ENCODE peak calls at places on chromosomes 2 and 18, in seven cellular contexts. Q is right lobe of liver; R is GM23248; Z is mammary epithelial cell; L is fibroblast of lung; U is CD4-positive, alpha-beta T cell; K is neuronal stem cell. D is an unnamed sample. For H3K9me3, the result is how much of the 10 kb centered on the place peaks cover.

GRCh38 chr2:26464390-26465265 is 13.3 kb downstream of the OTOF start:
- DNase-seq in Z (no peak), L (no peak), K (no peak), U (no peak), Q (peak), R (no peak), D (no peak)

GRCh38 chr2:1137992-1138391 is 187.3 kb downstream of the SNTG2 start:
- DNase-seq in Z (no peak), L (no peak), Q (no peak), U (no peak), K (no peak), R (no peak), D (no peak)

GRCh38 chr18:75915941-75916640 is 488.6 kb upstream of the SMIM21 start:
- DNase-seq in K (peak), L (no peak), U (no peak), R (no peak), Z (no peak), Q (no peak), D (no peak)

GRCh38 chr2:239308696-239309397 is 92.0 kb downstream of the HDAC4 start:
- DNase-seq in Z (no peak), Q (peak), U (no peak), K (no peak), L (peak), R (peak), D (peak)

GRCh38 chr18:63106727-63107126 is 212.8 kb downstream of the BCL2 start:
- DNase-seq in K (no peak), R (no peak), L (no peak), Z (no peak), Q (no peak), U (no peak), D (no peak)

GRCh38 chr2:16656087-16656486 is 9.5 kb downstream of the CYRIA start:
- DNase-seq in U (no peak), Z (no peak), R (no peak), K (no peak), Q (no peak), L (no peak), D (no peak)

GRCh38 chr2:102753563-102754159 is 8.2 kb upstream of the TMEM182 start:
- DNase-seq in Z (peak), R (peak), K (peak), U (peak), Q (peak), L (peak), D (no peak)

GRCh38 chr2:19104503-19104902 is 253.9 kb downstream of the OSR1 start:
- DNase-seq in K (no peak), Z (peak), Q (no peak), U (no peak), L (no peak), R (no peak), D (no peak)

GRCh38 chr2:165573534-165574461 is 104.3 kb downstream of the CSRNP3 start:
- DNase-seq in Z (peak), R (no peak), K (peak), L (peak), U (no peak), Q (peak), D (no peak)

GRCh38 chr2:54015809-54016703 is 45.3 kb upstream of the PSME4 start:
- DNase-seq in Z (peak), Q (no peak), K (no peak), U (no peak), L (peak), R (peak), D (no peak)

GRCh38 chr2:97754690-97755346 is 41.4 kb downstream of the ZAP70 start:
- DNase-seq in K (no peak), L (no peak), U (no peak), R (no peak), Z (peak), Q (no peak), D (no peak)

GRCh38 chr2:5594288-5594687 is 97.9 kb upstream of the SOX11 start:
- DNase-seq in U (no peak), Z (no peak), K (no peak), Q (no peak), R (no peak), L (no peak), D (no peak)

GRCh38 chr18:46704189-46704588 is 47.2 kb upstream of the LOXHD1 start:
- DNase-seq in R (no peak), Z (no peak), L (no peak), K (no peak), U (no peak), Q (no peak), D (no peak)

GRCh38 chr2:46837112-46837454 is 78.5 kb downstream of the MCFD2 start:
- DNase-seq in K (no peak), L (no peak), U (no peak), R (no peak), Q (peak), Z (no peak), D (no peak)

GRCh38 chr2:152445791-152446201 is 110.8 kb downstream of the FMNL2 start:
- DNase-seq in Q (no peak), U (no peak), L (peak), K (no peak), R (peak), Z (peak), D (no peak)

GRCh38 chr2:23379220-23379695 is 5.7 kb upstream of the KLHL29 start:
- DNase-seq in R (no peak), U (no peak), Q (no peak), Z (no peak), K (no peak), L (no peak), D (no peak)

GRCh38 chr18:10660485-10660884 is 134.7 kb downstream of the NAPG start:
- DNase-seq in Z (no peak), R (peak), Q (no peak), K (no peak), L (peak), U (no peak), D (no peak)

GRCh38 chr2:58532641-58533040 is 291.5 kb upstream of the FANCL start:
- DNase-seq in R (no peak), Z (peak), U (no peak), Q (no peak), K (no peak), L (no peak), D (no peak)

GRCh38 chr2:27212626-27213471 is 781 bp upstream of the SLC5A6 start:
- DNase-seq in L (peak), R (peak), Z (peak), K (no peak), Q (no peak), U (peak), D (peak)

GRCh38 chr2:207765541-207765940 is 4.2 kb downstream of the FZD5 start:
- DNase-seq in K (peak), Q (peak), L (no peak), U (no peak), R (no peak), Z (no peak), D (no peak)

GRCh38 chr2:146312899-146313298 is 1531.9 kb upstream of the ACVR2A start:
- DNase-seq in K (no peak), Q (no peak), R (peak), L (peak), Z (no peak), U (no peak), D (no peak)

GRCh38 chr2:10028988-10029874 is 14.1 kb upstream of the KLF11 start:
- DNase-seq in L (no peak), U (peak), K (no peak), R (peak), Q (peak), Z (no peak), D (peak)

GRCh38 chr2:30871440-30871839 is 64.2 kb upstream of the CAPN13 start:
- DNase-seq in Z (no peak), U (no peak), L (no peak), Q (no peak), K (peak), R (no peak), D (no peak)

GRCh38 chr2:22843919-22844537 is 541.0 kb upstream of the KLHL29 start:
- DNase-seq in U (no peak), R (no peak), K (no peak), Q (no peak), Z (no peak), L (no peak), D (no peak)

GRCh38 chr18:30675072-30675471 is 367.5 kb downstream of the DSC3 start:
- DNase-seq in K (no peak), L (no peak), Z (no peak), Q (no peak), U (no peak), R (no peak), D (no peak)

GRCh38 chr2:239495175-239495574 is 94.4 kb upstream of the HDAC4 start:
- DNase-seq in Q (no peak), R (no peak), L (no peak), Z (no peak), U (no peak), K (no peak), D (no peak)

GRCh38 chr2:14907014-14907612 is 274.6 kb downstream of the LRATD1 start:
- DNase-seq in R (peak), Z (no peak), K (no peak), U (no peak), L (no peak), Q (no peak), D (no peak)

GRCh38 chr2:112811841-112812306 is 24.7 kb downstream of the IL1B start:
- DNase-seq in U (no peak), L (peak), Q (no peak), Z (peak), K (no peak), R (peak), D (no peak)

GRCh38 chr2:96506907-96507240 is 1.7 kb upstream of the NEURL3 start:
- DNase-seq in L (no peak), Z (no peak), Q (no peak), U (no peak), K (no peak), R (no peak), D (no peak)

GRCh38 chr2:239688098-239688497 is 287.3 kb upstream of the HDAC4 start:
- DNase-seq in Z (no peak), L (no peak), Q (no peak), R (no peak), U (no peak), K (no peak), D (no peak)

GRCh38 chr2:59249441-59250330 is 1008.6 kb upstream of the FANCL start:
- DNase-seq in K (peak), Q (no peak), U (no peak), L (no peak), R (no peak), Z (no peak), D (no peak)

GRCh38 chr2:85133751-85134254 is 611 bp downstream of the TCF7L1 start:
- DNase-seq in Q (peak), K (peak), Z (peak), R (peak), U (no peak), L (peak), D (no peak)

GRCh38 chr2:126671049-126671448 is 15.1 kb downstream of the GYPC start:
- DNase-seq in R (no peak), Z (no peak), Q (no peak), L (no peak), K (no peak), U (no peak), D (no peak)

GRCh38 chr18:49276680-49277079 is 183.8 kb downstream of the DYM start:
- DNase-seq in Q (no peak), U (no peak), K (no peak), Z (no peak), L (no peak), R (no peak), D (no peak)

GRCh38 chr2:166057363-166058169 is 70.3 kb downstream of the SCN1A start:
- DNase-seq in R (peak), Z (no peak), U (no peak), Q (no peak), K (peak), L (peak), D (no peak)

DNA sequence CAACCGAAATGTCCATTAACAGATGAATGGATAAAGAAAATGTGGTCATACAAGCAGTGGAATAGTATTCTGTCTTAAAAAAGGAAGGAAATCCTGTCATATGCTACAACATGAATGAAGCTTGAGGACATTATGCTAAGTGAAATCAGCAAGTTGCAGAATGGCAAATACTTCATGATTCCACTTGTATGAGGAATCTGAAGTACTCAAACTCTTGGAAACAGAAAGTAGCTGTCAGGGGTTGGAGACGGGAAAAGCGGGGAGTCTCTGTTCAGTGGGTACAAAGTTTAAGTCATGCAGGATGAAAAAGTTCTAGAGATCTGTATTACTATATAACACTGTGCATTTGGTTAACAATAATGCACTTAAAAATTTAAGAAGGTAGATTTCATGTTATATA is 209.0 kb upstream of the SIX2 start:
- DNase-seq in K (no peak), Z (no peak), Q (no peak), L (no peak), R (no peak), U (no peak), D (no peak)
- H3K9me3 ChIP-seq in K (under half), Z (under half), Q (under half), L (under half), R (under half), U (under half), D (under half)

GRCh38 chr18:78906066-78906465 is 73.6 kb upstream of the SALL3 start:
- DNase-seq in U (no peak), K (no peak), R (no peak), Z (no peak), Q (no peak), L (no peak), D (no peak)
- H3K9me3 ChIP-seq in U (under half), K (under half), R (under half), Z (under half), Q (under half), L (under half), D (under half)

GRCh38 chr2:11446733-11447248 is 19.2 kb downstream of the E2F6 start:
- DNase-seq in L (peak), K (peak), U (peak), R (peak), Z (peak), Q (peak), D (peak)

DNA sequence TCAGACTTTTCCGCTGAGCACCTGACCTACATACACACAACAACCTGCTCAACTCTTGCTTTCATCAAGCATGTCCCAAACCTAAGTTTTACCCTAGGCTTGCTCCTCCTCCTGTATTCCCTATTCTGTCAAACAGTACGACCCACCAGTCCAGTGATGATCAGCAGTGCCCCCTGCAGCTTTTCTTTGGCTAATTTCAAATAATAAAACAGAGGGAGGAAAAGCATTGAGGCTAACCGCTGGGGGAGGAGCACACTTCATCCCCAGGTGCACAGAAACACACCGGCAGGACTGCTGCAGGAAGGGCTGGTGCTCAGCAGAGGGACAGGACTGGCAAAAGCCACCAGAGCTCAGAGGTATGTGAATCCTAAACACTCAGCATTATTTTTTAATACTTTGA is 21.2 kb downstream of the E2F6 start:
- DNase-seq in Q (no peak), L (no peak), Z (no peak), R (peak), U (no peak), K (no peak), D (no peak)
- H3K9me3 ChIP-seq in Q (under half), L (under half), Z (under half), R (under half), U (under half), K (under half), D (under half)

GRCh38 chr2:176151199-176152099 is at the start of gene HOXD4:
- DNase-seq in Q (no peak), L (no peak), R (no peak), U (no peak), Z (no peak), K (no peak), D (no peak)
- H3K9me3 ChIP-seq in Q (under half), L (under half), R (under half), U (under half), Z (under half), K (under half), D (under half)

DNA sequence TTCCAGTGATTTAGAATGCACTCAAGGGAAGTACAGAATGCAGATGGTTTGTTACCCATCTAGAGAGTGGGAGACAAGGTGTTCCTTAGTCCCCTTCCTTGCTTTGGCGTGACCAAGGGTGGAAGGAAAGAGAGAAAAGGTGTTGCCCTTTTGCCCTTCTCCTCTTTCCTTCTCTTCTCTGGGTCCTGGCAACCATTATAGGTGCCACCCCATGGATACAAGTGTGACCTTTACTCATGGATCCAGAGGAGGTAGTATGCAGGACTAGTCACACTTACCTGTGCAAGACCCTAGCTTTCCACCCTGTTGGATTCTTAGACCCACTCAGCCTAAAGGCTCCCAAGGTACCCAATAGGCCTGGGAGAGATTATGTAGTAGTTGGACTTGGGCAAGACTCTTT is 11.6 kb upstream of the RBFA start:
- DNase-seq in R (peak), U (no peak), K (peak), L (peak), Z (peak), Q (no peak), D (no peak)
- H3K9me3 ChIP-seq in R (under half), U (half or more), K (under half), L (under half), Z (under half), Q (under half), D (under half)

GRCh38 chr2:144998435-144998834 is 478.5 kb upstream of the ZEB2 start:
- DNase-seq in Z (no peak), L (no peak), Q (no peak), K (no peak), R (no peak), U (no peak), D (no peak)
- H3K9me3 ChIP-seq in Z (under half), L (under half), Q (under half), K (under half), R (under half), U (under half), D (under half)